ENCODE peak calls at places on chromosomes 13 and 19, in five cellular contexts. One of them, this sample, is unnamed.

GRCh38 chr13:34207334-34207733 is 389.4 kb downstream of the RFC3 start:
- DNase-seq in BE2C: no peak
- DNase-seq in chondrocyte: no peak
- DNase-seq in esophagus muscularis mucosa: no peak
- DNase-seq in brain microvascular endothelial cell: peak
- DNase-seq in this sample: no peak

GRCh38 chr19:2611483-2612464 is 90.7 kb downstream of the GNG7 start:
- DNase-seq in BE2C: no peak
- DNase-seq in chondrocyte: peak
- DNase-seq in esophagus muscularis mucosa: no peak
- DNase-seq in brain microvascular endothelial cell: no peak
- DNase-seq in this sample: no peak

GRCh38 chr19:18743281-18743825 is 47.8 kb downstream of the COMP start:
- DNase-seq in BE2C: peak
- DNase-seq in chondrocyte: peak
- DNase-seq in esophagus muscularis mucosa: no peak
- DNase-seq in brain microvascular endothelial cell: peak
- DNase-seq in this sample: no peak

GRCh38 chr19:39156230-39156890 is 30.8 kb downstream of the PAK4 start:
- DNase-seq in BE2C: peak
- DNase-seq in chondrocyte: no peak
- DNase-seq in esophagus muscularis mucosa: no peak
- DNase-seq in brain microvascular endothelial cell: peak
- DNase-seq in this sample: no peak

GRCh38 chr19:746208-746819 is 4.6 kb upstream of the MISP start:
- DNase-seq in BE2C: no peak
- DNase-seq in chondrocyte: no peak
- DNase-seq in esophagus muscularis mucosa: no peak
- DNase-seq in brain microvascular endothelial cell: no peak
- DNase-seq in this sample: no peak

GRCh38 chr19:33796164-33797100 is at the start of gene KCTD15:
- DNase-seq in BE2C: peak
- DNase-seq in chondrocyte: no peak
- DNase-seq in esophagus muscularis mucosa: no peak
- DNase-seq in brain microvascular endothelial cell: no peak
- DNase-seq in this sample: peak

GRCh38 chr19:35744688-35745327 is 410 bp downstream of the U2AF1L4 start:
- DNase-seq in BE2C: peak
- DNase-seq in chondrocyte: peak
- DNase-seq in esophagus muscularis mucosa: peak
- DNase-seq in brain microvascular endothelial cell: peak
- DNase-seq in this sample: peak

GRCh38 chr13:23804166-23804565 is 85.0 kb downstream of the MIPEP start:
- DNase-seq in BE2C: no peak
- DNase-seq in chondrocyte: no peak
- DNase-seq in esophagus muscularis mucosa: no peak
- DNase-seq in brain microvascular endothelial cell: no peak
- DNase-seq in this sample: no peak

GRCh38 chr19:44747739-44748425 is 626 bp upstream of the BCL3 start:
- DNase-seq in BE2C: peak
- DNase-seq in chondrocyte: no peak
- DNase-seq in esophagus muscularis mucosa: no peak
- DNase-seq in brain microvascular endothelial cell: no peak
- DNase-seq in this sample: no peak

GRCh38 chr13:32737111-32737571 is 150.9 kb downstream of the PDS5B start:
- DNase-seq in BE2C: no peak
- DNase-seq in chondrocyte: no peak
- DNase-seq in esophagus muscularis mucosa: no peak
- DNase-seq in brain microvascular endothelial cell: no peak
- DNase-seq in this sample: no peak

GRCh38 chr13:35164324-35164932 is 222.4 kb downstream of the NBEA start:
- DNase-seq in BE2C: no peak
- DNase-seq in chondrocyte: no peak
- DNase-seq in esophagus muscularis mucosa: no peak
- DNase-seq in brain microvascular endothelial cell: no peak
- DNase-seq in this sample: no peak

GRCh38 chr19:13119654-13120053 is 1.6 kb downstream of the NACC1 start:
- DNase-seq in BE2C: no peak
- DNase-seq in chondrocyte: no peak
- DNase-seq in esophagus muscularis mucosa: no peak
- DNase-seq in brain microvascular endothelial cell: no peak
- DNase-seq in this sample: no peak

GRCh38 chr19:20858218-20858617 is 64.8 kb upstream of the ZNF85 start:
- DNase-seq in BE2C: no peak
- DNase-seq in chondrocyte: no peak
- DNase-seq in esophagus muscularis mucosa: no peak
- DNase-seq in brain microvascular endothelial cell: no peak
- DNase-seq in this sample: no peak

GRCh38 chr19:53554804-53555203 is 16.9 kb downstream of the ZNF331 start:
- DNase-seq in BE2C: no peak
- DNase-seq in chondrocyte: no peak
- DNase-seq in esophagus muscularis mucosa: no peak
- DNase-seq in brain microvascular endothelial cell: no peak
- DNase-seq in this sample: no peak

GRCh38 chr13:66965146-66965545 is 265.0 kb downstream of the PCDH9 start:
- DNase-seq in BE2C: no peak
- DNase-seq in chondrocyte: no peak
- DNase-seq in esophagus muscularis mucosa: no peak
- DNase-seq in brain microvascular endothelial cell: no peak
- DNase-seq in this sample: no peak

GRCh38 chr19:39327990-39328705 is 7.5 kb upstream of the LRFN1 start:
- DNase-seq in BE2C: peak
- DNase-seq in chondrocyte: no peak
- DNase-seq in esophagus muscularis mucosa: peak
- DNase-seq in brain microvascular endothelial cell: peak
- DNase-seq in this sample: peak

GRCh38 chr19:19458110-19458816 is 52.8 kb downstream of the GATAD2A start:
- DNase-seq in BE2C: no peak
- DNase-seq in chondrocyte: no peak
- DNase-seq in esophagus muscularis mucosa: no peak
- DNase-seq in brain microvascular endothelial cell: no peak
- DNase-seq in this sample: no peak

GRCh38 chr19:17488593-17489391 is 18.5 kb downstream of the SLC27A1 start:
- DNase-seq in BE2C: peak
- DNase-seq in chondrocyte: no peak
- DNase-seq in esophagus muscularis mucosa: no peak
- DNase-seq in brain microvascular endothelial cell: no peak
- DNase-seq in this sample: peak

GRCh38 chr19:6076675-6077463 is 33.4 kb downstream of the RFX2 start:
- DNase-seq in BE2C: no peak
- DNase-seq in chondrocyte: peak
- DNase-seq in esophagus muscularis mucosa: no peak
- DNase-seq in brain microvascular endothelial cell: peak
- DNase-seq in this sample: no peak

GRCh38 chr13:42000836-42001235 is 39.9 kb upstream of the VWA8 start:
- DNase-seq in BE2C: no peak
- DNase-seq in chondrocyte: no peak
- DNase-seq in esophagus muscularis mucosa: no peak
- DNase-seq in brain microvascular endothelial cell: no peak
- DNase-seq in this sample: no peak

GRCh38 chr13:32248789-32249188 is 66.4 kb downstream of the ZAR1L start:
- DNase-seq in BE2C: no peak
- DNase-seq in chondrocyte: no peak
- DNase-seq in esophagus muscularis mucosa: no peak
- DNase-seq in brain microvascular endothelial cell: no peak
- DNase-seq in this sample: no peak

GRCh38 chr13:46855166-46855565 is 41.7 kb downstream of the HTR2A start:
- DNase-seq in BE2C: no peak
- DNase-seq in chondrocyte: no peak
- DNase-seq in esophagus muscularis mucosa: no peak
- DNase-seq in brain microvascular endothelial cell: no peak
- DNase-seq in this sample: no peak

GRCh38 chr19:5520501-5520900 is 47.3 kb downstream of the TINCR start:
- DNase-seq in BE2C: no peak
- DNase-seq in chondrocyte: no peak
- DNase-seq in esophagus muscularis mucosa: no peak
- DNase-seq in brain microvascular endothelial cell: no peak
- DNase-seq in this sample: no peak

GRCh38 chr19:37817180-37817911 is 38.0 kb upstream of the ZNF573 start:
- DNase-seq in BE2C: peak
- DNase-seq in chondrocyte: no peak
- DNase-seq in esophagus muscularis mucosa: peak
- DNase-seq in brain microvascular endothelial cell: peak
- DNase-seq in this sample: peak

DNA sequence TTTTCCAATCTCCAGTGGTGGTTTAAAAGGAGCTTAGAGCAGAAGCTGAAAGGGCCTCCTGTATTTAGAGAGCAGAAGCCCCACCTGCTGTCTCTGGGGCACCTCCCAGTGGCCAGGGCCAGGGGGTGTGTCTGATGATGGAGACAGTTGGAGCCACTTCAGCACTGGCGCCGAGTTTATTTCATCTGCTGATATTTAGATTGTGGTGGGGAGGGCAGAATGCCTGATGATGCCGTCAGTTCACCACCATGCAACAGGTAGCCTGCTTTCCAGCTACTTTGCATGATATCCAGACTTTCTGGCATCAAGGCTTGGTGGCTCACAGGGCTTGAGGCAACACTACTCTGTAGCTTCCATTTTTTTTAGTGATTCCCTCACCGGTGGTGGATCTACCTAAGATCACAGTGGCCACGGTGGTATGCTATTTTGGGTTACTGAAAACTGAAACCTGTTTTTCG is 371.9 kb downstream of the KCNRG start:
- DNase-seq in BE2C: peak
- DNase-seq in chondrocyte: no peak
- DNase-seq in esophagus muscularis mucosa: peak
- DNase-seq in brain microvascular endothelial cell: no peak
- DNase-seq in this sample: no peak
- TF ChIP-seq CTCF in BE2C: peak
- TF ChIP-seq CTCF in chondrocyte: peak
- TF ChIP-seq CTCF in esophagus muscularis mucosa: no peak
- TF ChIP-seq CTCF in brain microvascular endothelial cell: peak
- TF ChIP-seq CTCF in this sample: peak

GRCh38 chr13:102198418-102199322 is 203.2 kb downstream of the FGF14 start:
- DNase-seq in BE2C: no peak
- DNase-seq in chondrocyte: no peak
- DNase-seq in esophagus muscularis mucosa: no peak
- DNase-seq in brain microvascular endothelial cell: no peak
- DNase-seq in this sample: no peak

GRCh38 chr13:102195566-102196462 is 206.0 kb downstream of the FGF14 start:
- DNase-seq in BE2C: peak
- DNase-seq in chondrocyte: no peak
- DNase-seq in esophagus muscularis mucosa: no peak
- DNase-seq in brain microvascular endothelial cell: no peak
- DNase-seq in this sample: no peak

GRCh38 chr13:102191951-102192461 is 209.8 kb downstream of the FGF14 start:
- DNase-seq in BE2C: peak
- DNase-seq in chondrocyte: no peak
- DNase-seq in esophagus muscularis mucosa: no peak
- DNase-seq in brain microvascular endothelial cell: peak
- DNase-seq in this sample: no peak

GRCh38 chr13:102197193-102197592 is 204.7 kb downstream of the FGF14 start:
- DNase-seq in BE2C: peak
- DNase-seq in chondrocyte: no peak
- DNase-seq in esophagus muscularis mucosa: no peak
- DNase-seq in brain microvascular endothelial cell: no peak
- DNase-seq in this sample: no peak
- TF ChIP-seq CTCF in BE2C: peak
- TF ChIP-seq CTCF in chondrocyte: peak
- TF ChIP-seq CTCF in esophagus muscularis mucosa: no peak
- TF ChIP-seq CTCF in brain microvascular endothelial cell: peak
- TF ChIP-seq CTCF in this sample: no peak

DNA sequence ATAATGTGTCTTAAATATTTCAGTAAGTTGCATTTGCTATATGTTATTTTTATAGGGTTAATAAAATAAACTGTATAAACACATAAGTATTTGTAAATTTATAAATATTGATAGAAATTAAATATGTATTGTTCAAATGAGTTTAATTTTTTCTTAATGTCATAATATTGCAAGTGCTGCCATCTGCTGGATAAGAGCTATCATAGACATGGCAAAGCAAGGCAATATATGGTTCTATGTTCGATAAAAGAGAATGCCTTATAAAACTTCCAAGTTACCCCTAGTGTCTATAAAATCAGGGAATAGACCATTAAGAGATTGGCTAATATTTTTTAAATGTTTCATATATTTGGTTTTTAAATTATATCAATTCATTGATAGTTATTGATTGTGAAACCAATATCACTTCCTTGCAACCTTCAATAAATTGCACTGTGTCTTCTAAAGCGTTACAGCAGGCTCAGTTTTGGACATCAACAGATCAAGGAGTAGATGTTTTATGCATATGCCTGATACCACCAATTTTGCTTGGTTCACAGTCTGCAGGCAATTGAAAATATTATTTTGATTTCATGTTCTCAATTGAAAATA is 29.0 kb upstream of the SLITRK6 start:
- DNase-seq in BE2C: no peak
- DNase-seq in chondrocyte: no peak
- DNase-seq in esophagus muscularis mucosa: no peak
- DNase-seq in brain microvascular endothelial cell: peak
- DNase-seq in this sample: no peak
- TF ChIP-seq CTCF in BE2C: peak
- TF ChIP-seq CTCF in chondrocyte: peak
- TF ChIP-seq CTCF in esophagus muscularis mucosa: peak
- TF ChIP-seq CTCF in brain microvascular endothelial cell: peak
- TF ChIP-seq CTCF in this sample: peak

GRCh38 chr19:4208385-4209094 is 20.8 kb upstream of the EBI3 start:
- DNase-seq in BE2C: no peak
- DNase-seq in chondrocyte: no peak
- DNase-seq in esophagus muscularis mucosa: no peak
- DNase-seq in brain microvascular endothelial cell: peak
- DNase-seq in this sample: no peak
- TF ChIP-seq CTCF in BE2C: peak
- TF ChIP-seq CTCF in chondrocyte: peak
- TF ChIP-seq CTCF in esophagus muscularis mucosa: no peak
- TF ChIP-seq CTCF in brain microvascular endothelial cell: peak
- TF ChIP-seq CTCF in this sample: peak

DNA sequence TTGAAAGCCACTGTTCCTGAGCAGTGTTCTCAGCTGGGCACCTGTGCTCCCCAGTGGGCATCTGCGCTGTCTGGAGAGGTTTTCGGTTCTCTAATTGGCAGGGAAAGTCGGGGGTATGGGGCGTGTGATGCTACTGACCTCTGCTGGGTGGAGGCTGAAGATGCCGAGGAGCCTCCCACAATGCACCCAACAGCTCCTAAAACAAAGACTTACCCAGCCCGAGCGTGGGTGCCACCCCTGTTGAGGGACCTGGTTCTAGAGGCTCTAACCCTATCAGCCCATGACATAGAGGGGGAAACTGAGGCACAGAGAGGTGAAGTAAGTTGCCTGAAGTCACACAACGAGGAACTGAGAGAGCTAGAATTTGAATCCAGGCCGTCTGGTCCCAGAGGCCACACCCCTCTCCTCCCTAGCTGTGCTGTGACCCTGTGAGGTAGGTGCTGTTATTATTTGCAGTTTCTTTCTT is 2.3 kb downstream of the SPACA4 start:
- DNase-seq in BE2C: peak
- DNase-seq in chondrocyte: no peak
- DNase-seq in esophagus muscularis mucosa: no peak
- DNase-seq in brain microvascular endothelial cell: peak
- DNase-seq in this sample: no peak
- TF ChIP-seq CTCF in BE2C: peak
- TF ChIP-seq CTCF in chondrocyte: peak
- TF ChIP-seq CTCF in esophagus muscularis mucosa: no peak
- TF ChIP-seq CTCF in brain microvascular endothelial cell: peak
- TF ChIP-seq CTCF in this sample: peak

This sample was measured in neural crest cell.